ENCODE peak calls at places on chromosomes 4 and X, in five cellular contexts. N is AG08396, R is dorsolateral prefrontal cortex, M is substantia nigra, Y is T-helper 17 cell. Z is an unnamed sample.
A peak's percentile ranks its signal among the peaks of the same experiment; 100 is the strongest.

GRCh38 chr4:29708473-29708872 is 1011.7 kb upstream of the PCDH7 start:
- DNase-seq in N (no peak), R (no peak), M (no peak), Y (no peak), Z (no peak)

GRCh38 chrX:118396113-118396512 is 50.2 kb downstream of the WDR44 start:
- DNase-seq in N (no peak), R (no peak), M (no peak), Y (no peak), Z (no peak)

GRCh38 chrX:101999644-102000539 is 68.1 kb upstream of the ZMAT1 start:
- DNase-seq in N (no peak), R (no peak), M (no peak), Y (no peak), Z (no peak)

GRCh38 chr4:6232836-6233785 is 32.8 kb upstream of the JAKMIP1 start:
- DNase-seq in N (no peak), R (no peak), M (no peak), Y (no peak), Z (no peak)

GRCh38 chr4:39464886-39465501 is 6.1 kb downstream of the LIAS start:
- DNase-seq in N (peak; percentile 73), R (no peak), M (no peak), Y (no peak), Z (no peak)

GRCh38 chr4:121072080-121072835 is at the start of gene NDNF:
- DNase-seq in N (peak; percentile 47), R (peak; percentile 27), M (peak; percentile 35), Y (peak; percentile 45), Z (no peak)

GRCh38 chr4:114108869-114109268 is 129.4 kb upstream of the ARSJ start:
- DNase-seq in N (no peak), R (no peak), M (no peak), Y (no peak), Z (no peak)

GRCh38 chr4:55554453-55555030 is 7.8 kb upstream of the CLOCK start:
- DNase-seq in N (peak; percentile 36), R (no peak), M (no peak), Y (no peak), Z (no peak)

GRCh38 chrX:103607385-103608304 is at the start of gene TCEAL3:
- DNase-seq in N (peak; percentile 69), R (peak; percentile 67), M (peak; percentile 50), Y (peak; percentile 36), Z (peak; percentile 30)

GRCh38 chrX:118627084-118627758 is 100.2 kb upstream of the IL13RA1 start:
- DNase-seq in N (no peak), R (no peak), M (no peak), Y (no peak), Z (no peak)

GRCh38 chr4:7297881-7298280 is 105.5 kb downstream of the SORCS2 start:
- DNase-seq in N (no peak), R (no peak), M (no peak), Y (no peak), Z (no peak)

GRCh38 chrX:111167334-111167733 is 71.3 kb downstream of the PAK3 start:
- DNase-seq in N (no peak), R (no peak), M (no peak), Y (no peak), Z (no peak)

Z was measured in memory B cell.